ENCODE peak calls at places on chromosomes 16 and 17, in eight cellular contexts. T, B, I, M, F, O, V and A are unnamed samples.

GRCh38 chr16:81523387-81524115 is 78.9 kb downstream of the CMIP start:
- DNase-seq in I (peak), V (no peak), T (no peak), M (no peak), O (no peak), F (no peak), B (peak), A (no peak)

GRCh38 chr17:73566905-73567782 is 77.1 kb downstream of the SDK2 start:
- DNase-seq in T (no peak), M (peak), V (peak), F (no peak), O (no peak), B (no peak), I (peak), A (no peak)

GRCh38 chr17:7750321-7750821 is 32.8 kb downstream of the DNAH2 start:
- DNase-seq in I (no peak), B (peak), F (peak), T (no peak), M (no peak), V (no peak), O (no peak), A (peak)

GRCh38 chr17:81165246-81166032 is at the start of gene PVALEF:
- DNase-seq in B (no peak), T (no peak), O (no peak), F (no peak), M (no peak), I (no peak), V (no peak), A (peak)

GRCh38 chr17:42275527-42276358 is 448 bp downstream of the STAT5B start:
- DNase-seq in I (peak), M (peak), F (no peak), T (no peak), O (no peak), B (peak), V (peak), A (peak)

GRCh38 chr17:81511800-81512559 is 619 bp downstream of the ACTG1 start:
- DNase-seq in O (peak), B (no peak), T (no peak), I (peak), V (peak), F (no peak), M (peak), A (no peak)

GRCh38 chr17:81258292-81258691 is 19.2 kb downstream of the NDUFAF8 start:
- DNase-seq in T (no peak), B (no peak), O (no peak), M (no peak), V (no peak), F (no peak), I (no peak), A (no peak)

GRCh38 chr17:74356640-74357465 is 4.8 kb downstream of the BTBD17 start:
- DNase-seq in M (no peak), V (no peak), T (no peak), I (peak), B (no peak), F (no peak), O (no peak), A (no peak)

GRCh38 chr16:66437391-66437945 is 10.4 kb downstream of the BEAN1 start:
- DNase-seq in F (no peak), O (no peak), T (no peak), M (no peak), V (no peak), B (no peak), I (no peak), A (no peak)

GRCh38 chr17:4020096-4020495 is 55.9 kb upstream of the ATP2A3 start:
- DNase-seq in M (no peak), F (no peak), B (no peak), I (no peak), T (no peak), V (no peak), O (no peak), A (no peak)

GRCh38 chr17:43014946-43015519 is 7.2 kb downstream of the VAT1 start:
- DNase-seq in F (no peak), B (no peak), I (no peak), M (no peak), O (no peak), V (no peak), T (no peak), A (no peak)

GRCh38 chr17:47875011-47875471 is 21.0 kb upstream of the SP2 start:
- DNase-seq in T (no peak), I (no peak), O (no peak), F (no peak), M (no peak), V (no peak), B (peak), A (no peak)

GRCh38 chr17:74987909-74988711 is 678 bp downstream of the CDR2L start:
- DNase-seq in V (peak), F (no peak), O (no peak), B (peak), I (peak), T (peak), M (no peak), A (peak)

GRCh38 chr16:71421911-71422310 is 19.9 kb downstream of the TLE7 start:
- DNase-seq in I (peak), F (no peak), B (peak), T (no peak), M (no peak), V (peak), O (peak), A (peak)

GRCh38 chr16:58509256-58510096 is 5.8 kb upstream of the SETD6 start:
- DNase-seq in M (no peak), I (peak), F (no peak), O (no peak), B (no peak), V (no peak), T (no peak), A (no peak)

GRCh38 chr17:75875182-75875939 is 3.0 kb downstream of the TRIM47 start:
- DNase-seq in T (peak), M (no peak), B (peak), F (no peak), V (no peak), O (no peak), I (no peak), A (no peak)

GRCh38 chr16:57305159-57305811 is 20.8 kb upstream of the PLLP start:
- DNase-seq in T (no peak), M (no peak), F (no peak), B (no peak), I (no peak), O (no peak), V (no peak), A (no peak)

GRCh38 chr17:57442914-57443571 is 186.7 kb downstream of the MSI2 start:
- DNase-seq in M (peak), B (peak), F (no peak), I (peak), O (no peak), T (no peak), V (peak), A (peak)

GRCh38 chr17:861364-861763 is 79.2 kb downstream of the MRM3 start:
- DNase-seq in B (no peak), M (no peak), O (no peak), I (no peak), F (no peak), T (no peak), V (no peak), A (no peak)